ENCODE peak calls at places on chromosomes 4 and X, in six cellular contexts. P, B, I, F, X and G are unnamed samples.

GRCh38 chrX:65406532-65406931 is 128.1 kb downstream of the LAS1L start:
- DNase-seq in P (no peak), B (no peak), I (peak), F (no peak), X (no peak), G (peak)

GRCh38 chrX:15714529-15714928 is 23.5 kb upstream of the CA5B start:
- DNase-seq in P (no peak), B (no peak), I (no peak), F (no peak), X (no peak), G (no peak)

GRCh38 chr4:168695288-168695687 is 198.4 kb downstream of the PALLD start:
- DNase-seq in P (no peak), B (no peak), I (no peak), F (no peak), X (peak), G (no peak)

GRCh38 chr4:151753056-151753455 is 7.8 kb downstream of the GATB start:
- DNase-seq in P (no peak), B (peak), I (no peak), F (no peak), X (peak), G (no peak)

GRCh38 chr4:67371563-67371962 is 173.7 kb downstream of the CENPC start:
- DNase-seq in P (no peak), B (no peak), I (no peak), F (no peak), X (no peak), G (no peak)

GRCh38 chr4:105369988-105370387 is 103.9 kb downstream of the PPA2 start:
- DNase-seq in P (no peak), B (peak), I (no peak), F (no peak), X (no peak), G (no peak)

GRCh38 chr4:100872811-100873210 is 355.0 kb upstream of the EMCN start:
- DNase-seq in P (peak), B (no peak), I (no peak), F (no peak), X (no peak), G (no peak)

GRCh38 chrX:42751573-42751972 is 26.4 kb downstream of the PPP1R2C start:
- DNase-seq in P (no peak), B (peak), I (no peak), F (no peak), X (peak), G (no peak)

GRCh38 chr4:123784626-123785025 is 388.0 kb downstream of the SPRY1 start:
- DNase-seq in P (no peak), B (no peak), I (no peak), F (no peak), X (no peak), G (no peak)

GRCh38 chr4:102343964-102344519 is 1.2 kb downstream of the SLC39A8 start:
- DNase-seq in P (no peak), B (peak), I (no peak), F (peak), X (no peak), G (no peak)

GRCh38 chr4:124111922-124112321 is 600.6 kb downstream of the ANKRD50 start:
- DNase-seq in P (peak), B (peak), I (no peak), F (peak), X (peak), G (peak)

GRCh38 chrX:154748712-154749339 is 2.1 kb downstream of the GAB3 start:
- DNase-seq in P (peak), B (peak), I (no peak), F (peak), X (peak), G (no peak)

GRCh38 chr4:121951570-121952110 is at the start of gene TRPC3:
- DNase-seq in P (peak), B (peak), I (peak), F (peak), X (no peak), G (peak)

GRCh38 chr4:24805566-24805965 is 10.2 kb downstream of the SOD3 start:
- DNase-seq in P (no peak), B (no peak), I (peak), F (no peak), X (no peak), G (no peak)

GRCh38 chr4:151418856-151419255 is 9.9 kb downstream of the FHIP1A start:
- DNase-seq in P (no peak), B (no peak), I (no peak), F (no peak), X (no peak), G (no peak)

GRCh38 chrX:16700734-16701133 is 11.7 kb downstream of the CTPS2 start:
- DNase-seq in P (no peak), B (no peak), I (no peak), F (no peak), X (no peak), G (no peak)

GRCh38 chr4:123244233-123244632 is 152.4 kb upstream of the SPRY1 start:
- DNase-seq in P (peak), B (peak), I (no peak), F (no peak), X (no peak), G (no peak)

GRCh38 chr4:81429607-81430006 is 42.1 kb downstream of the RASGEF1B start:
- DNase-seq in P (no peak), B (no peak), I (no peak), F (no peak), X (no peak), G (no peak)

GRCh38 chr4:65071532-65071931 is 598.8 kb downstream of the EPHA5 start:
- DNase-seq in P (no peak), B (no peak), I (no peak), F (no peak), X (no peak), G (no peak)

GRCh38 chr4:103008875-103009729 is 10.4 kb downstream of the SLC9B1 start:
- DNase-seq in P (peak), B (peak), I (no peak), F (peak), X (peak), G (no peak)

GRCh38 chr4:127622923-127623754 is 9.6 kb upstream of the INTU start:
- DNase-seq in P (no peak), B (peak), I (peak), F (peak), X (peak), G (peak)

GRCh38 chr4:157838366-157838765 is 334.5 kb downstream of the GASK1B start:
- DNase-seq in P (no peak), B (no peak), I (no peak), F (no peak), X (no peak), G (no peak)

GRCh38 chr4:23484689-23485088 is 405.2 kb downstream of the PPARGC1A start:
- DNase-seq in P (no peak), B (no peak), I (no peak), F (no peak), X (no peak), G (no peak)

GRCh38 chr4:26404597-26405323 is 83.9 kb downstream of the RBPJ start:
- DNase-seq in P (no peak), B (no peak), I (no peak), F (no peak), X (no peak), G (no peak)

GRCh38 chr4:52932586-52933482 is 70.7 kb downstream of the RASL11B start:
- DNase-seq in P (no peak), B (peak), I (no peak), F (no peak), X (no peak), G (no peak)

GRCh38 chr4:169335331-169335730 is 64.6 kb upstream of the SH3RF1 start:
- DNase-seq in P (peak), B (peak), I (no peak), F (no peak), X (no peak), G (no peak)

GRCh38 chrX:123731987-123732678 is 719 bp downstream of the THOC2 start:
- DNase-seq in P (peak), B (peak), I (peak), F (no peak), X (peak), G (no peak)

DNA sequence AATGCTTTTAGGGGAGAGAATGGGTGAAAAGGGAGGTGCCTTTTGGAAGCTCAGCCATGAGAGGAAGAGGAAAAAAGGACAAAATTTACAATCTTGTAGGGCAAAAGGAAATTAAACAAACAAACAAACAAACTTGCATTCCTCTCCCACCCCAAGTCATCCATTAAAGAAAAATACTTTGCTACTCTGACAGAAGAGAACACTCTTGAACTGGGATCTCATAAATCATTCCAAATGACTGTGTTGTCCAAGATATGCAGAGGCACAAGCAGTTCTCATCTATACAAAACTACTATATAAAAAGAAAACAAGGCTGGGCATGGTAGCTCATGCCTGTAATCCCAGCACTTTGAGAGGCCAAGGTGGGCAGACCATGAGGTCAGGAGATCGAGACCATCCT is 46.7 kb downstream of the HELQ start:
- DNase-seq in P (no peak), B (no peak), I (no peak), F (no peak), X (no peak), G (no peak)
- H3K14ac ChIP-seq in P (no peak), B (no peak), I (no peak), F (no peak), X (no peak), G (no peak)

GRCh38 chrX:53236025-53236679 is 11.1 kb upstream of the KDM5C start:
- DNase-seq in P (no peak), B (no peak), I (no peak), F (no peak), X (no peak), G (no peak)
- H3K14ac ChIP-seq in P (no peak), B (no peak), I (no peak), F (no peak), X (no peak), G (no peak)

DNA sequence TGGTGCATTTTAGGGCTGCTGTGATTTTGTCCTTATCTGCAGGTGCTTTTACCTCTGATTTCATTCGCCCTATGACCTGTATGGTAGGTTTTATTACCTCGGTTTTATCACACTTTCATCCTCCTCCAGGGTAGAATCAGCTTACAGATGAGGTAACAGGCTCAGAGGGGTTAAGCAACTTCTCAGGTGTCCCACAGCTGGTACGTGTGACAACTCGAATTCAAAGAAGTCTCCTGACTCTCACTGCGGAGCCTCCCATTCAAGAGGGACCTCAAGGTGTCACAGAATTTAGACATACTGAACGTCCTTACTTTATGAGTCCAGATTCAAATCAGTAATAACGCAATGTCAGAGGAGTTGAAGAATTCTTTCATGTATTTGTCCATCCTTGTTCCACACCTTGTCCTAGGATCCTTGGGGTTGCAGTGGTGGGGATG is 12.5 kb upstream of the KIAA0232 start:
- DNase-seq in P (no peak), B (no peak), I (no peak), F (no peak), X (peak), G (no peak)
- H3K14ac ChIP-seq in P (no peak), B (no peak), I (no peak), F (no peak), X (no peak), G (no peak)

DNA sequence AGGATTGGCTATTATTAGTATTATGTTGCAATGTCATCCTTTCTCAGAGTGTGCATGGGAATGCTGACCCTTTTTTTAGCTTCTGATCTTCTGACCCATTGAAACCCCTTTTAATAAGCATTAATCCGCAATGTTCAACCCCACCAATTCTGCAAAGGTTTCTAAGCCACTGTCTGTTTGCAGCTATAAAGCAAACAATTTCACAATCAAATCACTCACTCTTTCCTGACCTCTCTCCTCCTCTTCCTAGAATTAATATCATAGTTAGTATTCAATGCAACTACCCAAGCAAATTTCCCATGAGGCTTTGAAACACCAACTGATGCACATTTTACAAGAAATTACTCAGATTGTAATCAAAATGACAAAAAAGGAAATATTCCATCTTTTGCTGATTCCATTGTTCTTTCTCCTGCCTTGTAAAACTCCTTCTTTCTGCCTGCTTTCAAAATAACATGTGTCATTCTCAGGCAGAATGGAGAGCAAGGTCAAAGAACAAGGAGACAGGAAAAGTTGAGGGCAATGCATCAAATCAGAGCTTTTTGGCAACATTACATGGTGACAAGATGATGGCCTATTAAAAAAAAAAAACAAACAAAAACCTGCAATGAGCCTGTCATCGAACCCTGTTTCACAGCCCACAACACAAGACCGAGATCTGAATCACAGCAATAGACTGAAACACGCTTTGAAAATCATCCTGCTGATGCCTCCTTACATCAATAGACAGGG is 253.2 kb upstream of the AR start:
- DNase-seq in P (no peak), B (no peak), I (no peak), F (no peak), X (no peak), G (no peak)
- H3K14ac ChIP-seq in P (no peak), B (no peak), I (no peak), F (no peak), X (no peak), G (no peak)

GRCh38 chr4:183576701-183577100 is 71.8 kb downstream of the ING2 start:
- DNase-seq in P (no peak), B (peak), I (no peak), F (no peak), X (no peak), G (no peak)
- H3K14ac ChIP-seq in P (no peak), B (no peak), I (no peak), F (no peak), X (no peak), G (no peak)

GRCh38 chrX:149762696-149763614 is 10.9 kb upstream of the HSFX1 start:
- DNase-seq in P (no peak), B (no peak), I (no peak), F (no peak), X (no peak), G (no peak)
- H3K14ac ChIP-seq in P (no peak), B (no peak), I (no peak), F (no peak), X (no peak), G (no peak)

DNA sequence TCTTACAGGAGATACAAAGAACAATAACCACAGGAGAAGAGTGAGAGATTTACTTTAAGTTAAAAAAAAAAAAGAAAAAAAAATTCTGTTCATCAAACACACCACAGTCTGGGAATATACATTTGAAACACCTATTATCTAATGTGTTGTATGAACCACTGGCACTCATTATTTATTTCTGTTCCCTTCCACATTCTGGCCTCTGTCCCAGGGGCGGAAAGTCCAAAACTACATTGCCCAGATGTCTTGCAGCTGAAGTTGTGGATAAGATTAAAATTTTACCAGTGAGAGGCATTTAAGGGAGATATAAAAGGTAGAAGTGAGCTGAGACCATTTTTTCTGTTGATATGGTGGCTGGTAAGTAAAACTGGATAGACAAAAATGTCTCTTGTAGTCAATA is 56.2 kb downstream of the SCLT1 start:
- DNase-seq in P (no peak), B (no peak), I (no peak), F (no peak), X (no peak), G (no peak)
- H3K14ac ChIP-seq in P (no peak), B (no peak), I (no peak), F (no peak), X (no peak), G (no peak)

GRCh38 chrX:13535371-13535770 is 34.0 kb upstream of the EGFL6 start:
- DNase-seq in P (no peak), B (no peak), I (no peak), F (no peak), X (no peak), G (no peak)

GRCh38 chrX:13538414-13538813 is 31.0 kb upstream of the EGFL6 start:
- DNase-seq in P (no peak), B (no peak), I (no peak), F (no peak), X (no peak), G (no peak)

DNA sequence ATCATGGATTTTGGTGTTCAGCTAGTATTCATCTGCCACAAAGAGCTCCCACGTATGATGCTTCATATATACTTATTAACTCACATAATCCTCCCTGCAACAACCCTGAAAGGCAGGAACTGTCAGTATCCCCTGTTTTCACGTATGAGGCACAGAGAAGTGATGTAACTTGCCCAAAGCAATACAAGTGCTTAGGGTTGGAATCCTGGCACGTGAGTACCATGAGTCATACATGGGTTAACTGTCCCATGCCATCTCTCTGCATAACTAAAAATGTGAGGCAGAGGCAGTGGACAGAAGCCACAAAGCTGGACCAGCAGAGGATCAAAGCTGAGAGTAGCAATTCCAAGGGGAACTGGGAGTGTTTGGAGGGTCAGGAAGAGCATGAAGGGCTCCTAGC is 35.7 kb upstream of the EGFL6 start:
- DNase-seq in P (peak), B (peak), I (no peak), F (no peak), X (no peak), G (no peak)
- H3K14ac ChIP-seq in P (no peak), B (no peak), I (no peak), F (no peak), X (no peak), G (no peak)